ENCODE peak calls at places on chromosome 11, in five cellular contexts. R is cardiac fibroblast, F is left ventricle myocardium inferior, I is cardiac muscle cell, G is psoas muscle. B is an unnamed sample.
A peak's percentile ranks its signal among the peaks of the same experiment; 100 is the strongest.

GRCh38 chr11:122229078-122229477 is 113.1 kb upstream of the BLID start:
- DNase-seq in I (no peak), G (no peak), F (no peak), R (no peak), B (peak; percentile 64)

GRCh38 chr11:77159219-77159936 is 31.3 kb downstream of the MYO7A start:
- DNase-seq in G (no peak), F (no peak), R (no peak), I (no peak), B (no peak)

GRCh38 chr11:123235117-123235686 is 40.2 kb upstream of the CLMP start:
- DNase-seq in G (peak; percentile 58), R (peak; percentile 61), I (peak; percentile 66), F (peak; percentile 48), B (peak; percentile 53)

GRCh38 chr11:122998727-122999370 is 17.2 kb upstream of the BSX start:
- DNase-seq in I (no peak), G (no peak), R (peak; percentile 28), F (no peak), B (peak; percentile 10)

GRCh38 chr11:72228229-72228843 is 3.8 kb downstream of the INPPL1 start:
- DNase-seq in G (no peak), F (no peak), R (peak; percentile 8), I (no peak), B (no peak)

GRCh38 chr11:44689265-44689664 is 37.5 kb upstream of the TSPAN18 start:
- DNase-seq in G (no peak), F (no peak), R (no peak), I (no peak), B (no peak)

GRCh38 chr11:68115285-68115684 is 5.9 kb downstream of the CHKA start:
- DNase-seq in I (no peak), F (no peak), R (no peak), G (no peak), B (no peak)

GRCh38 chr11:77024745-77025144 is 9.5 kb upstream of the B3GNT6 start:
- DNase-seq in R (no peak), G (no peak), F (no peak), I (no peak), B (no peak)

GRCh38 chr11:82494988-82495432 is 238.7 kb downstream of the FAM181B start:
- DNase-seq in R (no peak), G (no peak), F (no peak), I (no peak), B (no peak)

GRCh38 chr11:88164806-88165205 is 10.4 kb downstream of the RAB38 start:
- DNase-seq in F (no peak), I (no peak), R (no peak), G (no peak), B (no peak)

GRCh38 chr11:2928605-2929510 is at the start of gene PHLDA2:
- DNase-seq in R (peak; percentile 82), I (peak; percentile 73), F (peak; percentile 44), G (peak; percentile 61), B (peak; percentile 89)

GRCh38 chr11:62671604-62672528 is at the start of the genes LBHD1 and UQCC3:
- DNase-seq in F (peak; percentile 66), G (peak; percentile 74), R (peak; percentile 91), I (peak; percentile 89), B (peak; percentile 93)

GRCh38 chr11:75568616-75569219 is 6.7 kb downstream of the SERPINH1 start:
- DNase-seq in R (no peak), G (no peak), I (no peak), F (no peak), B (no peak)

GRCh38 chr11:62552931-62553838 is 6.6 kb upstream of the AHNAK start:
- DNase-seq in F (peak; percentile 86), I (peak; percentile 93), R (peak; percentile 98), G (peak; percentile 88), B (peak; percentile 97)

GRCh38 chr11:72179049-72179803 is 12.7 kb upstream of the FOLR1 start:
- DNase-seq in I (no peak), F (no peak), R (no peak), G (no peak), B (no peak)

GRCh38 chr11:102139081-102139498 is 28.8 kb downstream of the YAP1 start:
- DNase-seq in G (no peak), R (peak; percentile 88), I (peak; percentile 78), F (no peak), B (peak; percentile 69)

GRCh38 chr11:102912482-102912830 is 37.7 kb upstream of the MMP12 start:
- DNase-seq in G (no peak), I (no peak), R (no peak), F (no peak), B (peak; percentile 20)

GRCh38 chr11:87726511-87726910 is 448.7 kb downstream of the RAB38 start:
- DNase-seq in I (no peak), G (no peak), R (no peak), F (no peak), B (no peak)

GRCh38 chr11:66289548-66290331 is 797 bp upstream of the YIF1A start:
- DNase-seq in F (peak; percentile 65), I (no peak), R (peak; percentile 16), G (peak; percentile 72), B (no peak)

GRCh38 chr11:80163011-80163410 is 722.2 kb upstream of the TENM4 start:
- DNase-seq in I (peak; percentile 54), F (no peak), R (peak; percentile 8), G (no peak), B (no peak)

GRCh38 chr11:44570411-44571155 is 5.1 kb downstream of the CD82 start:
- DNase-seq in R (no peak), F (no peak), G (no peak), I (no peak), B (no peak)

GRCh38 chr11:12017243-12017678 is 8.8 kb upstream of the DKK3 start:
- DNase-seq in G (no peak), F (no peak), I (peak; percentile 90), R (peak; percentile 93), B (no peak)

GRCh38 chr11:83132191-83132590 is 24.7 kb upstream of the PCF11 start:
- DNase-seq in I (no peak), F (no peak), G (no peak), R (no peak), B (no peak)

GRCh38 chr11:69968407-69969347 is 109.4 kb upstream of the ANO1 start:
- DNase-seq in I (no peak), F (peak; percentile 44), R (no peak), G (no peak), B (no peak)

GRCh38 chr11:34564807-34565241 is 51.2 kb upstream of the ELF5 start:
- DNase-seq in R (no peak), I (no peak), G (peak; percentile 34), F (no peak), B (no peak)

GRCh38 chr11:1017269-1018005 is 19.1 kb downstream of the MUC6 start:
- DNase-seq in F (no peak), I (no peak), R (peak; percentile 4), G (no peak), B (no peak)

GRCh38 chr11:57464343-57465181 is 4.2 kb downstream of the RTN4RL2 start:
- DNase-seq in G (no peak), F (no peak), I (no peak), R (no peak), B (peak; percentile 34)

DNA sequence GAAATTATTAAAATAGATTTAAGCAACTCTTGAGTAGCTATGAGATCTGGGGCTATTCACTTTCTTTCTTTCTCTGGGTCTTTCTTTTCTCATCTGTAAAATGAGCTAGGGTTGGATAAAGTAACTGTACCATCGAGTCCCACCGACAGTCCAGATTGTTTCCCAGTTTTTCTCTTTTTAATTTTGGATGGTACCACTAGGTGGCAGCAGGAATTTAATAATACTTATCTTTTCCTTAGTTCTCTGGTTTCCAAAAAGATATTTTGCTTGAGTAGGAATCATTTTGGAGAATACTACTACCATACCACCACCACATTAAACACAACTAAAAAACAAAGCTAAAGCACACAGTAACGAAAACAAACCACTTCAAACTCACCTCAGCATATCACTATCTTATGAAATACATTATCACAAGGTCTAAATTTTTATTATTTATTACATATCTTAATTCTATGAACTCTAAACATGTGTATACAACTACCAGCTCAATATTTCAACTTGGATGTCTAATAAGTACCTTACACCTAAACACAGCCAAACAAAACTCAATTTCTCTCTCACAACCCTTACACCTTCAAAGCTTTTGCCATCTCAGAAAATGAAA is 584.0 kb downstream of the KCNA4 start:
- DNase-seq in R (peak; percentile 38), G (no peak), F (no peak), I (peak; percentile 40), B (no peak)
- TF ChIP-seq CTCF in R (peak; percentile 46), G (peak; percentile 35), F (peak; percentile 60), I (peak; percentile 56), B (peak; percentile 41)

DNA sequence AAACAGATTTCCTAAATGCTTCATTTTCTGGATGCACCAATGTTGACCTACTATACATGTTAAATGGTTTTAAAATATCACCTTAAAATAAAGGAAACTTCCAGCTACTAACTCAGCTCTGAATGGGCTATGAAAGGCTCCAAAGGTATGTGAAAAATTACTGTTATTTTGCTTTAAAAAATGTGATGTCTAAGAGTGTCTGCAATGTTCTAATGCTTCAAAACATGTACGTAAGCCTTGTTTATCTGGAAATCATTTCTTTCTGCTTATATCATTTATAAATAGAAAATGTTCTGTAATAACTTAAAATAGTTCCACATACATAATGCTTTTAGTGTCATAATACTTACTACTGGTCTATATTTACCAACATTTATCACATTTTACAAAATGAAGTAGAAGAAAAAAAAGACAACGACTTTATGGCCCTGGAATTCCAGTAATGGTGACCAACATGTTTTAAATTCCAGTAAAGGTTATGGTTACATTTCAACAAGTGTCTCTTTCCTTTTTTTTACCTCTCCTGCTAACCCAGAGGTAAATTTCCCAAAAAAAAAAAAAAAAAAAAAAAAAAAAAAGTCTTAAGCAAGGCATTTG is 2.5 kb downstream of the BDNF start:
- DNase-seq in I (peak; percentile 33), G (no peak), R (peak; percentile 73), F (no peak), B (no peak)
- H3K4me3 ChIP-seq in I (no peak overlapping the region), G (no peak overlapping the region), R (no peak overlapping the region), F (peak overlapping the region; percentile 75), B (peak overlapping the region; percentile 87)

DNA sequence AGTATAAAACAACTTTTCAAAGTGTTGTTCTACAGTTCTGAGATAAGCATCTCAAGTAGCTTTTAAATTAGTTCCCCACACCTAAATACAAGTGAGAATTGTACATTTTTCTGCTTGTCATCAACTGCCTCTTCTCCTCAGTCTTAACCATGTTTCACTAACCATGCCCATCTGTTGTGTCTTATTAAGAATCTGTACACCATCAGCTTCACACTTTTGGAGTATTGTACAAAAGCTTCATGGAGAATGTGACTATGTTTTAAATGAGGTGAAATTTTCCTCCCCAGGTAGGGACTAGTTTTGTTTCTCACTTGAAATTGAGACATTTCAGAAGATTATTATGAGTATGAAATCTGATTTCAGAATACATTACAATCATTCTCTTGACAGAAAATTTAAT is 52.4 kb downstream of the SIK2 start:
- DNase-seq in G (no peak), R (no peak), I (no peak), F (no peak), B (no peak)
- TF ChIP-seq CTCF in G (no peak), R (no peak), I (no peak), F (no peak), B (no peak)

DNA sequence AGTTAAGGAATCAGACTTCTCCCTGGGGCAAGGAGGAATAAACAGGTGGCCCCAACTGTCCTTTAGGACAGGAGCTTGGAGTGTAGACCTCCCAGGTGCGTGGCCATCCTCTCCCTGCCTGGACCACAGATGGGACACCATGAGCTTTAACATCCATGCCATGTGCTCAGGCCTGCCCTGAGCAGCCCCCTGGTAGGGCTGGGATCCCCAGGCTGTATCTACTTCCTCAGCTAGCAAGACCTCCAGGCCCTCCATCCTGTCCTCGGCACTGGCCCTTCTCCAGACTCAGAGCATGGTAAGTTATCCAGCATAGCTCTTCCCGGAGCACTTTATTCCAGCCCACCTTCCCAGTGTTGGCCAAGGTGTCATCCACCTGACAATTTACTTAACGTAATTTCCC is 5.7 kb downstream of the CD6 start:
- DNase-seq in R (no peak), F (no peak), I (no peak), G (no peak), B (no peak)
- H3K4me3 ChIP-seq in R (no peak overlapping the region), F (no peak overlapping the region), I (no peak overlapping the region), G (no peak overlapping the region), B (no peak overlapping the region)